ENCODE peak calls at places on chromosome 15, in eight cellular contexts. A, M, F, S, E, X, V and J are unnamed samples.

GRCh38 chr15:75577401-75578205 is 1.5 kb downstream of the PTPN9 start:
- DNase-seq in A (no peak), M (no peak), F (no peak), S (no peak), E (peak), X (no peak), V (no peak), J (no peak)

GRCh38 chr15:67573194-67573593 is 30.7 kb downstream of the MAP2K5 start:
- DNase-seq in A (no peak), M (no peak), F (no peak), S (no peak), E (no peak), X (no peak), V (no peak), J (no peak)

GRCh38 chr15:90097475-90097874 is 4.8 kb downstream of the IDH2 start:
- DNase-seq in A (no peak), M (no peak), F (no peak), S (no peak), E (no peak), X (no peak), V (no peak), J (no peak)

GRCh38 chr15:74995779-74996765 is 709 bp downstream of the SCAMP5 start:
- DNase-seq in A (no peak), M (no peak), F (peak), S (peak), E (peak), X (peak), V (peak), J (peak)

GRCh38 chr15:90035095-90035834 is 34.1 kb downstream of the ZNF710 start:
- DNase-seq in A (no peak), M (peak), F (peak), S (no peak), E (no peak), X (peak), V (no peak), J (peak)

GRCh38 chr15:36863551-36863950 is 236.8 kb downstream of the MEIS2 start:
- DNase-seq in A (no peak), M (no peak), F (no peak), S (no peak), E (no peak), X (no peak), V (no peak), J (no peak)

GRCh38 chr15:76340802-76341365 is 4.3 kb downstream of the ISL2 start:
- DNase-seq in A (no peak), M (no peak), F (peak), S (no peak), E (peak), X (no peak), V (no peak), J (no peak)

GRCh38 chr15:49438970-49439631 is 16.1 kb downstream of the FGF7 start:
- DNase-seq in A (no peak), M (peak), F (peak), S (no peak), E (no peak), X (no peak), V (no peak), J (no peak)

GRCh38 chr15:26806161-26806560 is 33.3 kb upstream of the GABRB3 start:
- DNase-seq in A (no peak), M (no peak), F (no peak), S (no peak), E (no peak), X (no peak), V (no peak), J (no peak)

GRCh38 chr15:40340740-40341400 is at the start of gene CCDC9B:
- DNase-seq in A (peak), M (peak), F (no peak), S (peak), E (peak), X (peak), V (peak), J (peak)

GRCh38 chr15:68471552-68471951 is 39.6 kb upstream of the ITGA11 start:
- DNase-seq in A (no peak), M (no peak), F (no peak), S (no peak), E (peak), X (no peak), V (no peak), J (no peak)

GRCh38 chr15:35358824-35359223 is 187.1 kb downstream of the DPH6 start:
- DNase-seq in A (no peak), M (no peak), F (no peak), S (no peak), E (no peak), X (no peak), V (no peak), J (no peak)

GRCh38 chr15:49079340-49080039 is 33.2 kb upstream of the SECISBP2L start:
- DNase-seq in A (no peak), M (no peak), F (peak), S (no peak), E (no peak), X (no peak), V (no peak), J (no peak)

GRCh38 chr15:98018761-98019351 is 58.4 kb downstream of the ARRDC4 start:
- DNase-seq in A (no peak), M (no peak), F (no peak), S (no peak), E (no peak), X (no peak), V (no peak), J (no peak)

GRCh38 chr15:32803631-32804030 is 85.8 kb downstream of the GREM1 start:
- DNase-seq in A (no peak), M (no peak), F (no peak), S (no peak), E (peak), X (no peak), V (no peak), J (no peak)

GRCh38 chr15:37087050-37087691 is 13.2 kb downstream of the MEIS2 start:
- DNase-seq in A (no peak), M (no peak), F (no peak), S (no peak), E (no peak), X (no peak), V (no peak), J (no peak)

GRCh38 chr15:33581032-33581431 is 270.3 kb downstream of the RYR3 start:
- DNase-seq in A (no peak), M (peak), F (peak), S (peak), E (peak), X (peak), V (peak), J (peak)

GRCh38 chr15:79673416-79674123 is 223.2 kb downstream of the MTHFS start:
- DNase-seq in A (peak), M (no peak), F (peak), S (no peak), E (peak), X (no peak), V (no peak), J (no peak)

GRCh38 chr15:84793431-84793830 is 23.7 kb upstream of the ALPK3 start:
- DNase-seq in A (no peak), M (no peak), F (no peak), S (no peak), E (no peak), X (no peak), V (no peak), J (no peak)

GRCh38 chr15:68154923-68155559 is 50.1 kb downstream of the CALML4 start:
- DNase-seq in A (no peak), M (no peak), F (peak), S (peak), E (peak), X (peak), V (no peak), J (peak)

GRCh38 chr15:60520825-60521368 is 42.0 kb upstream of the ICE2 start:
- DNase-seq in A (peak), M (peak), F (peak), S (peak), E (peak), X (peak), V (no peak), J (peak)

GRCh38 chr15:67146214-67146613 is 80.8 kb downstream of the SMAD3 start:
- DNase-seq in A (no peak), M (no peak), F (no peak), S (peak), E (peak), X (peak), V (no peak), J (no peak)

GRCh38 chr15:99443768-99444446 is 121.9 kb upstream of the MEF2A start:
- DNase-seq in A (no peak), M (no peak), F (no peak), S (no peak), E (no peak), X (no peak), V (no peak), J (no peak)
- H3K27ac ChIP-seq in A (no peak), M (peak), F (no peak), S (no peak), E (no peak), X (no peak), V (no peak), J (no peak)

DNA sequence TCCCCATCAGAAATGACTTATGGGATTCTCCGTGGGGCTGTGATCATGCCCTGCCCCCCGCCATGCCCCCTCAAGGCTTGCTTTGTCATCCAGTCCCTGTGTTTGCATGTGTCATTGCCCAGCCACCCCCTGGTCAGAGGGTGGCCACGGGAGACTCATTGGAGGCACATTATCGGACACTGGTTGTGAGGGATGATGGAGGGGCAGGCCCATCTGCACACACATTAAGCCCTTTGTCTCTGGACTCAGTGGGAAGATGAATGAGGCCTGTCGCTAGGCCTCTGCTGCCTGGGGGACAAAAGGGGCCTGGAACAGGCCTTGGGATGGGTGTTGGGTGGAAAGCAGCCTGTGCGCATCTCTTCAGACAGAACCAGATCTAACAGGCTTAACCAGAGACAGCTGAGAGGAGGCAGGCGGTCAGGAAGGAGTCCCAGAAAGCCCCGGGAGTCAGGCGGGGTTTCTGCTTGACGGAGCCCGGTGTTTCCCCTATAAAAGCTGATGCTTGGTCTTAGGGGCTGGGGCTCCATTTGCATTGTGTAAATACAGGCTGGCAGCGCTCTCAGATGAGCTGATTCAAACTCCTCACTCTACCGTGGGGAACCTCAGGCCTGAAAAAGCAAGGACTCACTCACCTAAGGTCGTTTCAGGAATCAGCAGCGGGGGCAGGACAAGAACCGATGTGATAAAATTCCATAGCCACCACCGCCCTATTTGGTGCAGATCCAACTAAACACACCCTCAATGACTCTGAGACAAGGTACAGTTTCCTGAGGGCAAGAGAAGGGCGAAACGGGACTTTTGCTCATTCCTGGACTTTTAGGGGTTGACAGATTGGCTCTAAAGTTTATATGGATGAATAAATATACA is 17.0 kb upstream of the SKIC8 start:
- DNase-seq in A (no peak), M (no peak), F (peak), S (no peak), E (no peak), X (no peak), V (peak), J (peak)
- H3K27ac ChIP-seq in A (no peak), M (no peak), F (no peak), S (no peak), E (no peak), X (no peak), V (peak), J (peak)

GRCh38 chr15:62889141-62889661 is 153.3 kb upstream of the TPM1 start:
- DNase-seq in A (no peak), M (no peak), F (no peak), S (no peak), E (no peak), X (no peak), V (no peak), J (no peak)
- H3K27ac ChIP-seq in A (no peak), M (no peak), F (no peak), S (no peak), E (peak), X (no peak), V (no peak), J (no peak)

GRCh38 chr15:71599404-71600225 is 210.7 kb upstream of the NR2E3 start:
- DNase-seq in A (no peak), M (peak), F (no peak), S (peak), E (peak), X (no peak), V (no peak), J (peak)
- H3K27ac ChIP-seq in A (no peak), M (peak), F (no peak), S (no peak), E (no peak), X (no peak), V (peak), J (peak)